ENCODE peak calls at places on chromosome X, in four cellular contexts. G is GM12878, S is K562, F is HepG2. J is an unnamed sample.

GRCh38 chrX:70656304-70656703 is 211.7 kb downstream of the DLG3 start:
- DNase-seq in G (no peak), S (no peak), F (no peak), J (no peak)

GRCh38 chrX:111039606-111040005 is 56.4 kb upstream of the PAK3 start:
- DNase-seq in G (no peak), S (no peak), F (no peak), J (no peak)

GRCh38 chrX:19744231-19744630 is 143.2 kb downstream of the SH3KBP1 start:
- DNase-seq in G (no peak), S (no peak), F (peak), J (no peak)

GRCh38 chrX:139720136-139720535 is 12.2 kb upstream of the MCF2 start:
- DNase-seq in G (no peak), S (no peak), F (peak), J (peak)

GRCh38 chrX:44937606-44938005 is 64.6 kb downstream of the KDM6A start:
- DNase-seq in G (no peak), S (no peak), F (no peak), J (no peak)

GRCh38 chrX:356385-357034 is 30.2 kb downstream of the PPP2R3B start:
- DNase-seq in G (no peak), S (no peak), F (no peak), J (no peak)

GRCh38 chrX:30893206-30893605 is 4.2 kb upstream of the TAB3 start:
- DNase-seq in G (no peak), S (no peak), F (no peak), J (no peak)

GRCh38 chrX:29143356-29143755 is 556.1 kb downstream of the IL1RAPL1 start:
- DNase-seq in G (no peak), S (no peak), F (no peak), J (no peak)

GRCh38 chrX:65509400-65509799 is 25.2 kb downstream of the LAS1L start:
- DNase-seq in G (no peak), S (no peak), F (no peak), J (no peak)

GRCh38 chrX:24026403-24026801 is 584 bp downstream of the KLHL15 start:
- DNase-seq in G (no peak), S (peak), F (no peak), J (no peak)

GRCh38 chrX:129193357-129193756 is 329.9 kb downstream of the SMARCA1 start:
- DNase-seq in G (no peak), S (no peak), F (peak), J (no peak)

GRCh38 chrX:121642415-121642814 is 595.0 kb downstream of the GLUD2 start:
- DNase-seq in G (no peak), S (no peak), F (no peak), J (no peak)

GRCh38 chrX:40262641-40263560 is 165.1 kb upstream of the BCOR start:
- DNase-seq in G (no peak), S (no peak), F (peak), J (no peak)
- TF ChIP-seq HDAC6 in G (no peak), S (no peak), F (no peak), J (no peak)

GRCh38 chrX:50068893-50069292 is 131.9 kb downstream of the AKAP4 start:
- DNase-seq in G (no peak), S (no peak), F (no peak), J (no peak)

GRCh38 chrX:50072110-50072509 is 128.7 kb downstream of the AKAP4 start:
- DNase-seq in G (no peak), S (no peak), F (no peak), J (no peak)

GRCh38 chrX:50071507-50071906 is 129.3 kb downstream of the AKAP4 start:
- DNase-seq in G (no peak), S (no peak), F (no peak), J (no peak)

GRCh38 chrX:50075630-50076349 is 125.0 kb downstream of the AKAP4 start:
- DNase-seq in G (no peak), S (no peak), F (no peak), J (no peak)

DNA sequence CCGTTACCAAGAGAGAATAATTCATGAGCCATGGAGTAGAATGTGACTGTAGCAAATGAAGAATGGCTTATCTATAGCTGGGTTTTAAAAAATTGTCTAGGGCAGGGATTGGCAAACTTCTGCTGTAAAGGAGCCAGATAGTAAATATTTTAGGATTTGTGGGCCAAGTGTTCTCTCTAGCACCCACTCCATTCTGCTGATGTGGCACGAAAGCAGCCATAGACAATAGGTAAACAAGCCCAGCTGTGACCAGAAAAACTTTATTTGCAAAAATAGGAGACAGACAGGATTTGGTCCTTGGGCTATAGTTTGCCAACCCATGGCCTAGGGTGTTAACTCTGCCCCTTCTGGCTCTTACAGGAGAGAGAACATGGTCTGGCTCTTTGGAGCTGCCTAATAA is 127.2 kb downstream of the AKAP4 start:
- DNase-seq in G (no peak), S (no peak), F (no peak), J (no peak)
- TF ChIP-seq HDAC6 in G (no peak), S (no peak), F (no peak), J (no peak)

DNA sequence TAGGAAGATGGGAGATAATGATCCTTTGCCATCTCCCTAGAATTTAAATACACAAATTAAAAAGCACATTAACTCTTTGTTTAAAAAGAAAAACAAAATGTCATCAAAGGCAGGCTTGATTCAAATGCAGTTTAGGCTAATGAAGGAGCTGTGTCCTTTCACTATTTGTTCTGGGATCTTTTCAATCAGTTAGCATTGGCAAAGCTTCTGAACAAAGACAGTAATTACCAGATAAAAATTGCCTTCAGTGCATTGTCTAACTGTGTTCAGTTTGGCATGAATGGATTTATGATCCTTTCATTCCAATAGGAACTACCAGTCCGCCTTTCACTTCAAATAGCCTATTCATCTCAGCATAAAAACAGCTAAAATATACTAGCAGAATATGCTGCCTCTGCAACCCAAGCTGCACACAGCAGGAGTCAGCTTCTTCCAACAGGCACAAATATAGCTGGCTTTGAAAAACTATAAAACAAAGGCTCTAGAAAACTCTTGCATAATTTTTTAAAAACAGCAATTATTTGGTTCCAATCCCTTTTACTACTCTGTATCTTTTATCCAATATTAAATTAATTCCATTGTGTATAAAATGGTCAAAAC is 49.8 kb upstream of the ATXN3L start:
- DNase-seq in G (no peak), S (no peak), F (no peak), J (no peak)
- TF ChIP-seq HDAC6 in G (no peak), S (no peak), F (no peak), J (no peak)

DNA sequence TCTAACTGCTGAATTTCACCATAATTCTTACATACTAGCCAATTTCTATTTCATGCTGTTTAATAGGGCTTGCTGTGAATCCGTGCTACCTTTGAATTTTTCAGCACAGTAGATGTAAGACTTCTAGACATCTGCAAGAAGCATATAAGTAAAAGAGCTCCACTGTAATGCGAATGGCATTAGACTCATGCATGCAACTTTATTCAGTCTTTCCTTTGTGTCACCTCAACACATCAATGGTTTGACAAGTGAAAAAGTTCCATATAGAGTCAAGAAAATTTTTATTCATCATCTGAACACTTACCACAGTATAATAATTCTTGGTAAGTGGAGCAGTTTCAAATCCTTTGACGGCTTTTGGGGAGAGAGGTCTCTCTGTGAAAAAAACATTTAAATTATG is 48.9 kb downstream of the ARHGEF6 start:
- DNase-seq in G (no peak), S (no peak), F (no peak), J (no peak)
- TF ChIP-seq HDAC6 in G (no peak), S (no peak), F (no peak), J (no peak)

GRCh38 chrX:47632664-47633063 is 2.9 kb upstream of the CFP start:
- DNase-seq in G (no peak), S (no peak), F (no peak), J (no peak)

GRCh38 chrX:47638816-47639215 is 9.1 kb upstream of the CFP start:
- DNase-seq in G (no peak), S (no peak), F (no peak), J (no peak)

GRCh38 chrX:47634871-47635575 is 5.3 kb upstream of the CFP start:
- DNase-seq in G (no peak), S (no peak), F (no peak), J (no peak)

GRCh38 chrX:47633671-47634590 is 4.2 kb upstream of the CFP start:
- DNase-seq in G (no peak), S (no peak), F (no peak), J (no peak)

GRCh38 chrX:47637546-47638195 is 7.9 kb upstream of the CFP start:
- DNase-seq in G (no peak), S (no peak), F (no peak), J (no peak)
- TF ChIP-seq HDAC6 in G (no peak), S (no peak), F (no peak), J (no peak)

GRCh38 chrX:154441564-154441963 is 2.4 kb upstream of the FAM50A start:
- DNase-seq in G (no peak), S (no peak), F (no peak), J (no peak)

GRCh38 chrX:154444755-154445246 is 860 bp downstream of the FAM50A start:
- DNase-seq in G (no peak), S (no peak), F (no peak), J (no peak)

GRCh38 chrX:154441984-154442707 is 1.8 kb upstream of the FAM50A start:
- DNase-seq in G (no peak), S (no peak), F (no peak), J (no peak)

GRCh38 chrX:154444001-154444754 is at the start of gene FAM50A:
- DNase-seq in G (no peak), S (peak), F (no peak), J (peak)

GRCh38 chrX:154443479-154443910 is 446 bp upstream of the FAM50A start:
- DNase-seq in G (no peak), S (no peak), F (no peak), J (no peak)
- TF ChIP-seq HDAC6 in G (no peak), S (no peak), F (no peak), J (no peak)

GRCh38 chrX:50813843-50814661 is at the start of gene SHROOM4:
- DNase-seq in G (no peak), S (no peak), F (peak), J (peak)
- TF ChIP-seq HDAC6 in G (no peak), S (no peak), F (no peak), J (no peak)

GRCh38 chrX:147958316-147958715 is 22.8 kb upstream of the FMR1NB start:
- DNase-seq in G (no peak), S (no peak), F (no peak), J (no peak)

GRCh38 chrX:147957291-147957690 is 23.8 kb upstream of the FMR1NB start:
- DNase-seq in G (no peak), S (no peak), F (no peak), J (no peak)

GRCh38 chrX:147950352-147950751 is 30.8 kb upstream of the FMR1NB start:
- DNase-seq in G (no peak), S (no peak), F (peak), J (no peak)

GRCh38 chrX:147948531-147948930 is 32.6 kb upstream of the FMR1NB start:
- DNase-seq in G (no peak), S (no peak), F (no peak), J (no peak)

DNA sequence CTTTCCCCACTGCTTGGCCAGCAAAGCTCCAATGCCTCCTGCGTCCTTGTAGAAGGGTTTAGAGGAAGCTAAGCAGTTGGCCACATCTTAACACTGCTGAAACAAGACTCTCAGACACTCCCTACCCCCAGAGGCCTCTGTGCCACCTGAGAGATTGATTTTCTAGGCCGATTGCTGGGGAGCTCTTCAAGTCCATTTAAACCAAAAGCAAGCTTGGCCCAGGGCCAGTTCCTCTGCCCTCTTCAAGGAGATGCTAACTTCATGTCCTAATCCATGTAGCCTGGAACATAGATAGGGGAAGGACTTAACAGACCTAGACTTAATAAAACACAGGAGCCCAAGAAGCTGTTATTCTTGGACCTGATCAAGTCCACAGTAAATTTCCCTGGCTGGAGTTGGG is 27.2 kb upstream of the FMR1NB start:
- DNase-seq in G (no peak), S (no peak), F (no peak), J (no peak)
- TF ChIP-seq HDAC6 in G (no peak), S (no peak), F (no peak), J (no peak)

DNA sequence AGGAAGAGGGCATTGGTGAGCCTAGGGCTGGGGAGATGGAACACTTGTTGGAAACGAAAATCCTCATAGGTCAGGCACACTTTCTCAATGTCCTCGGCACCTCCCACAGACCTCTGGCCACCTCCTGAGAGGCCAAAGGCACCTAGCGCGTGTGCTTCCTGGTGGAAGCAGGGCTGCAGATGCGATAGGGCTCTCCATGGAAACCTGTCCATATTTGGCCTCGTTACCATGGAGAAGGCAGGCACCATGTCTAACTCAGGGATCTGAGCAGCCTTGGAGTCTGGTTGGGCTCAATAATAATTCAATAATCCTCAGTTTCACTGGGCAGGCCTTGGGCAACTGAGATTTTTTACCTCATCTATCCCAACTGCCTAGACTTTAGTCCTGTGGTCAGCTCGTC is 58.3 kb downstream of the RAI2 start:
- DNase-seq in G (no peak), S (no peak), F (no peak), J (no peak)
- TF ChIP-seq HDAC6 in G (no peak), S (no peak), F (no peak), J (no peak)

GRCh38 chrX:108160309-108160708 is 68.7 kb downstream of the ATG4A start:
- DNase-seq in G (no peak), S (no peak), F (no peak), J (no peak)

GRCh38 chrX:108156082-108156481 is 64.5 kb downstream of the ATG4A start:
- DNase-seq in G (no peak), S (no peak), F (no peak), J (no peak)

GRCh38 chrX:108159028-108159670 is 67.6 kb downstream of the ATG4A start:
- DNase-seq in G (no peak), S (no peak), F (no peak), J (no peak)

GRCh38 chrX:108157628-108158027 is 66.0 kb downstream of the ATG4A start:
- DNase-seq in G (no peak), S (no peak), F (no peak), J (no peak)

GRCh38 chrX:108156934-108157466 is 65.4 kb downstream of the ATG4A start:
- DNase-seq in G (no peak), S (no peak), F (no peak), J (no peak)
- TF ChIP-seq HDAC6 in G (no peak), S (no peak), F (no peak), J (no peak)